ENCODE peak calls at places on chromosomes 6 and 20, in eight cellular contexts. U is uterus, D is psoas muscle, X is mammary epithelial cell, W is GM12865, N is stomach, G is bronchial epithelial cell, T is left lung. S is an unnamed sample.

GRCh38 chr6:144897441-144897921 is 612.3 kb downstream of the UTRN start:
- DNase-seq in W (no peak), G (peak), U (no peak), N (no peak), D (no peak), X (peak), T (no peak), S (no peak)

GRCh38 chr20:38665094-38665493 is 59.2 kb upstream of the SLC32A1 start:
- DNase-seq in T (no peak), X (no peak), N (no peak), D (no peak), W (no peak), U (no peak), G (no peak), S (no peak)

GRCh38 chr6:34237722-34238506 is 1.2 kb downstream of the HMGA1 start:
- DNase-seq in X (no peak), W (peak), U (peak), D (peak), T (peak), N (no peak), G (no peak), S (peak)

GRCh38 chr6:152094992-152095592 is 287.6 kb downstream of the ESR1 start:
- DNase-seq in D (peak), X (peak), U (peak), W (no peak), N (peak), G (peak), T (peak), S (no peak)

GRCh38 chr20:46145646-46146045 is 27.5 kb downstream of the CD40 start:
- DNase-seq in D (no peak), G (no peak), W (no peak), T (no peak), X (no peak), U (no peak), N (no peak), S (no peak)

GRCh38 chr20:37378785-37379598 is 33.1 kb downstream of the SRC start:
- DNase-seq in N (peak), U (no peak), T (peak), D (peak), X (no peak), W (no peak), G (peak), S (no peak)

GRCh38 chr6:163170294-163170883 is 244.1 kb upstream of the QKI start:
- DNase-seq in T (peak), U (no peak), N (no peak), G (no peak), D (no peak), W (peak), X (no peak), S (peak)

GRCh38 chr20:37711001-37711400 is 17.2 kb downstream of the CTNNBL1 start:
- DNase-seq in N (no peak), T (no peak), D (no peak), W (no peak), X (no peak), G (peak), U (no peak), S (no peak)

GRCh38 chr6:166412911-166413384 is 30.2 kb upstream of the MPC1 start:
- DNase-seq in G (no peak), T (no peak), W (no peak), X (no peak), N (no peak), D (no peak), U (no peak), S (no peak)

GRCh38 chr6:32462609-32463008 is 22.9 kb downstream of the HLA-DRA start:
- DNase-seq in T (no peak), N (no peak), W (peak), U (no peak), D (no peak), X (peak), G (peak), S (peak)

GRCh38 chr20:60009826-60010616 is 51.8 kb downstream of the CDH26 start:
- DNase-seq in U (no peak), D (no peak), X (no peak), T (no peak), G (no peak), N (no peak), W (no peak), S (no peak)
- TF ChIP-seq CTCF in U (no peak), D (no peak), X (peak), T (peak), G (peak), N (no peak), W (peak), S (no peak)

GRCh38 chr6:6740595-6740994 is 152.1 kb downstream of the LY86 start:
- DNase-seq in N (no peak), U (no peak), T (no peak), D (no peak), X (no peak), W (no peak), G (no peak), S (no peak)

GRCh38 chr6:6738108-6738507 is 149.6 kb downstream of the LY86 start:
- DNase-seq in D (no peak), U (no peak), X (no peak), W (no peak), N (no peak), G (no peak), T (no peak), S (no peak)

GRCh38 chr6:6738922-6739717 is 150.6 kb downstream of the LY86 start:
- DNase-seq in X (no peak), W (no peak), N (no peak), G (no peak), T (no peak), D (no peak), U (no peak), S (no peak)

GRCh38 chr6:6742535-6742934 is 154.0 kb downstream of the LY86 start:
- DNase-seq in X (no peak), T (no peak), N (no peak), W (no peak), G (no peak), U (no peak), D (no peak), S (no peak)

GRCh38 chr6:6741264-6741663 is 152.7 kb downstream of the LY86 start:
- DNase-seq in T (no peak), G (no peak), X (no peak), W (no peak), N (no peak), U (no peak), D (no peak), S (no peak)
- TF ChIP-seq CTCF in T (no peak), G (no peak), X (no peak), W (no peak), N (no peak), U (no peak), D (no peak), S (no peak)

GRCh38 chr20:43925786-43926185 is 11.1 kb downstream of the TOX2 start:
- DNase-seq in X (no peak), U (no peak), W (no peak), D (no peak), G (no peak), T (no peak), N (no peak), S (no peak)
- TF ChIP-seq CTCF in X (no peak), U (no peak), W (no peak), D (no peak), G (no peak), T (no peak), N (no peak), S (no peak)

GRCh38 chr6:48200874-48201273 is 89.9 kb upstream of the PTCHD4 start:
- DNase-seq in T (no peak), G (no peak), U (no peak), W (no peak), X (no peak), N (no peak), D (no peak), S (no peak)
- TF ChIP-seq CTCF in T (no peak), G (no peak), U (no peak), W (no peak), X (no peak), N (no peak), D (no peak), S (no peak)

GRCh38 chr20:62886709-62887058 is 25.1 kb upstream of the TCFL5 start:
- DNase-seq in U (no peak), D (no peak), T (no peak), W (no peak), G (no peak), X (no peak), N (no peak), S (no peak)
- TF ChIP-seq CTCF in U (no peak), D (no peak), T (no peak), W (no peak), G (no peak), X (no peak), N (no peak), S (no peak)

DNA sequence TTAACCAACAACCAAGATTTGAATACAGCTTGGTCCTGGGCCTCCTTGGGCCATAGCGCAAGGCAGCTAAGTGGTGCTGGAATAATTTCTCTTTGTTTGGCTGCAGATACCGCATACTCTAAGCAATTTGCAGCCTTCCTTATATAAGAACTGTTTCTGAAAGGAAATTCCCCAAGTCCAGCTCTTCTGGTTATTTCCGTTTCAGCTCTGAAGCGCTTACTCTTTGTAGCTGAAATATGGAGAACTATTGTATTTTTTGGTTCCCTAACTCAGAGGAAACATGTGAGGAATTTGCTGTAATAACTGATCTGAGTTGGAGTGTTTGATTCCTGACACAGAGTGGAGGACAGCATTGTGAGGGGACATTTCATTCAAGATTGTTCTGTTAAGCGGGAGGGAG is 576.5 kb upstream of the FLRT3 start:
- DNase-seq in U (no peak), X (no peak), D (no peak), G (no peak), N (no peak), T (no peak), W (no peak), S (no peak)
- TF ChIP-seq CTCF in U (no peak), X (no peak), D (no peak), G (no peak), N (no peak), T (no peak), W (no peak), S (no peak)

S was measured in GM20000.